ENCODE peak calls at places on chromosomes 1 and 21, in nine cellular contexts. W is NCI-H187; T is mesothelial cell of epicardium; Y is NB4; K is central memory CD4-positive, alpha-beta T cell; X is brain microvascular endothelial cell; I is GM18507; U is astrocyte of the cerebellum; Z is body of pancreas. V is an unnamed sample.

GRCh38 chr1:32187850-32188249 is 8.4 kb downstream of the TXLNA start:
- DNase-seq in T (no peak), Y (no peak), W (no peak), U (no peak), X (no peak), I (no peak), Z (no peak), K (no peak), V (no peak)

GRCh38 chr1:179016694-179017382 is 8.9 kb upstream of the FAM20B start:
- DNase-seq in K (no peak), X (peak), Y (peak), W (peak), U (peak), I (no peak), Z (peak), T (no peak), V (peak)

GRCh38 chr21:42387843-42388242 is 8.0 kb downstream of the TMPRSS3 start:
- DNase-seq in W (no peak), U (no peak), Z (no peak), T (no peak), I (no peak), K (no peak), X (no peak), Y (no peak), V (peak)

GRCh38 chr1:67655581-67655980 is 29.4 kb upstream of the GADD45A start:
- DNase-seq in Z (no peak), I (no peak), T (no peak), K (no peak), W (no peak), Y (no peak), U (no peak), X (no peak), V (no peak)

GRCh38 chr1:70441392-70442035 is 30.4 kb downstream of the CTH start:
- DNase-seq in T (no peak), Z (no peak), Y (no peak), X (no peak), I (no peak), K (no peak), W (no peak), U (no peak), V (no peak)

GRCh38 chr1:30270468-30270867 is 452.9 kb downstream of the MATN1 start:
- DNase-seq in K (no peak), X (no peak), I (no peak), Z (no peak), W (no peak), U (no peak), Y (no peak), T (no peak), V (no peak)

GRCh38 chr1:114510235-114511047 is 562 bp downstream of the TRIM33 start:
- DNase-seq in I (peak), W (no peak), Y (peak), X (peak), Z (peak), U (no peak), K (peak), T (peak), V (peak)

GRCh38 chr1:206705744-206706297 is 21.1 kb downstream of the MAPKAPK2 start:
- DNase-seq in K (no peak), X (no peak), I (no peak), T (no peak), Y (no peak), U (no peak), Z (no peak), W (no peak), V (no peak)

GRCh38 chr1:36109041-36109679 is 15.9 kb downstream of the COL8A2 start:
- DNase-seq in T (no peak), W (no peak), Z (no peak), X (peak), Y (peak), K (peak), I (no peak), U (peak), V (no peak)